ENCODE peak calls at places on chromosomes 5 and 9, in six cellular contexts. One of them, this sample, is unnamed.

GRCh38 chr9:89519393-89519805 is 21.5 kb upstream of the SEMA4D start:
- DNase-seq in Calu3: peak
- DNase-seq in HTR-8/SVneo: peak
- DNase-seq in naive thymus-derived CD4-positive, alpha-beta T cell: no peak
- DNase-seq in stimulated activated CD4-positive, alpha-beta T cell treated with anti-CD3 and anti-CD28 coated beads, Interleukin-4, amount 100 ng/mL, for 48 hours: no peak
- DNase-seq in iPS DF 6.9: no peak
- DNase-seq in this sample: peak

GRCh38 chr5:157827429-157827828 is 31.5 kb downstream of the CLINT1 start:
- DNase-seq in HTR-8/SVneo: no peak
- DNase-seq in stimulated activated CD4-positive, alpha-beta T cell treated with anti-CD3 and anti-CD28 coated beads, Interleukin-4, amount 100 ng/mL, for 48 hours: no peak
- DNase-seq in Calu3: no peak
- DNase-seq in naive thymus-derived CD4-positive, alpha-beta T cell: no peak
- DNase-seq in iPS DF 6.9: no peak
- DNase-seq in this sample: peak

GRCh38 chr5:178353461-178353860 is 120.9 kb upstream of the PHYKPL start:
- DNase-seq in naive thymus-derived CD4-positive, alpha-beta T cell: no peak
- DNase-seq in Calu3: no peak
- DNase-seq in iPS DF 6.9: no peak
- DNase-seq in HTR-8/SVneo: no peak
- DNase-seq in stimulated activated CD4-positive, alpha-beta T cell treated with anti-CD3 and anti-CD28 coated beads, Interleukin-4, amount 100 ng/mL, for 48 hours: no peak
- DNase-seq in this sample: no peak

GRCh38 chr9:123089040-123089439 is 55.6 kb downstream of the GPR21 start:
- DNase-seq in iPS DF 6.9: no peak
- DNase-seq in naive thymus-derived CD4-positive, alpha-beta T cell: no peak
- DNase-seq in Calu3: no peak
- DNase-seq in HTR-8/SVneo: no peak
- DNase-seq in stimulated activated CD4-positive, alpha-beta T cell treated with anti-CD3 and anti-CD28 coated beads, Interleukin-4, amount 100 ng/mL, for 48 hours: no peak
- DNase-seq in this sample: no peak

GRCh38 chr9:87519415-87519989 is 21.8 kb downstream of the DAPK1 start:
- DNase-seq in Calu3: no peak
- DNase-seq in HTR-8/SVneo: no peak
- DNase-seq in iPS DF 6.9: no peak
- DNase-seq in stimulated activated CD4-positive, alpha-beta T cell treated with anti-CD3 and anti-CD28 coated beads, Interleukin-4, amount 100 ng/mL, for 48 hours: no peak
- DNase-seq in naive thymus-derived CD4-positive, alpha-beta T cell: no peak
- DNase-seq in this sample: no peak

GRCh38 chr5:177309351-177310191 is 2.1 kb downstream of the MXD3 start:
- DNase-seq in HTR-8/SVneo: peak
- DNase-seq in stimulated activated CD4-positive, alpha-beta T cell treated with anti-CD3 and anti-CD28 coated beads, Interleukin-4, amount 100 ng/mL, for 48 hours: peak
- DNase-seq in Calu3: peak
- DNase-seq in iPS DF 6.9: no peak
- DNase-seq in naive thymus-derived CD4-positive, alpha-beta T cell: peak
- DNase-seq in this sample: peak

GRCh38 chr9:97703437-97704326 is 6.5 kb upstream of the XPA start:
- DNase-seq in stimulated activated CD4-positive, alpha-beta T cell treated with anti-CD3 and anti-CD28 coated beads, Interleukin-4, amount 100 ng/mL, for 48 hours: no peak
- DNase-seq in Calu3: peak
- DNase-seq in naive thymus-derived CD4-positive, alpha-beta T cell: no peak
- DNase-seq in HTR-8/SVneo: peak
- DNase-seq in iPS DF 6.9: no peak
- DNase-seq in this sample: peak

GRCh38 chr9:112655633-112656032 is 62.3 kb downstream of the INIP start:
- DNase-seq in iPS DF 6.9: no peak
- DNase-seq in stimulated activated CD4-positive, alpha-beta T cell treated with anti-CD3 and anti-CD28 coated beads, Interleukin-4, amount 100 ng/mL, for 48 hours: no peak
- DNase-seq in Calu3: no peak
- DNase-seq in naive thymus-derived CD4-positive, alpha-beta T cell: no peak
- DNase-seq in HTR-8/SVneo: no peak
- DNase-seq in this sample: no peak

GRCh38 chr9:96052703-96053102 is 177.2 kb downstream of the ERCC6L2 start:
- DNase-seq in Calu3: no peak
- DNase-seq in naive thymus-derived CD4-positive, alpha-beta T cell: no peak
- DNase-seq in HTR-8/SVneo: no peak
- DNase-seq in stimulated activated CD4-positive, alpha-beta T cell treated with anti-CD3 and anti-CD28 coated beads, Interleukin-4, amount 100 ng/mL, for 48 hours: no peak
- DNase-seq in iPS DF 6.9: no peak
- DNase-seq in this sample: no peak

GRCh38 chr5:144121577-144121976 is 48.9 kb downstream of the YIPF5 start:
- DNase-seq in naive thymus-derived CD4-positive, alpha-beta T cell: no peak
- DNase-seq in HTR-8/SVneo: no peak
- DNase-seq in Calu3: no peak
- DNase-seq in stimulated activated CD4-positive, alpha-beta T cell treated with anti-CD3 and anti-CD28 coated beads, Interleukin-4, amount 100 ng/mL, for 48 hours: no peak
- DNase-seq in iPS DF 6.9: no peak
- DNase-seq in this sample: peak

GRCh38 chr9:7510209-7510608 is 289.4 kb downstream of the DMAC1 start:
- DNase-seq in stimulated activated CD4-positive, alpha-beta T cell treated with anti-CD3 and anti-CD28 coated beads, Interleukin-4, amount 100 ng/mL, for 48 hours: no peak
- DNase-seq in Calu3: no peak
- DNase-seq in iPS DF 6.9: no peak
- DNase-seq in naive thymus-derived CD4-positive, alpha-beta T cell: no peak
- DNase-seq in HTR-8/SVneo: no peak
- DNase-seq in this sample: no peak

GRCh38 chr9:38419216-38419615 is 5.0 kb downstream of the IGFBPL1 start:
- DNase-seq in stimulated activated CD4-positive, alpha-beta T cell treated with anti-CD3 and anti-CD28 coated beads, Interleukin-4, amount 100 ng/mL, for 48 hours: no peak
- DNase-seq in HTR-8/SVneo: no peak
- DNase-seq in naive thymus-derived CD4-positive, alpha-beta T cell: no peak
- DNase-seq in Calu3: no peak
- DNase-seq in iPS DF 6.9: no peak
- DNase-seq in this sample: no peak

GRCh38 chr9:111743275-111743674 is 51.5 kb downstream of the SHOC1 start:
- DNase-seq in stimulated activated CD4-positive, alpha-beta T cell treated with anti-CD3 and anti-CD28 coated beads, Interleukin-4, amount 100 ng/mL, for 48 hours: peak
- DNase-seq in naive thymus-derived CD4-positive, alpha-beta T cell: no peak
- DNase-seq in Calu3: peak
- DNase-seq in iPS DF 6.9: no peak
- DNase-seq in HTR-8/SVneo: peak
- DNase-seq in this sample: no peak

GRCh38 chr9:128242828-128243485 is 32.9 kb downstream of the GOLGA2 start:
- DNase-seq in Calu3: no peak
- DNase-seq in stimulated activated CD4-positive, alpha-beta T cell treated with anti-CD3 and anti-CD28 coated beads, Interleukin-4, amount 100 ng/mL, for 48 hours: no peak
- DNase-seq in naive thymus-derived CD4-positive, alpha-beta T cell: no peak
- DNase-seq in iPS DF 6.9: no peak
- DNase-seq in HTR-8/SVneo: no peak
- DNase-seq in this sample: no peak

GRCh38 chr9:112233769-112234168 is 58.7 kb upstream of the SUSD1 start:
- DNase-seq in naive thymus-derived CD4-positive, alpha-beta T cell: no peak
- DNase-seq in Calu3: no peak
- DNase-seq in stimulated activated CD4-positive, alpha-beta T cell treated with anti-CD3 and anti-CD28 coated beads, Interleukin-4, amount 100 ng/mL, for 48 hours: no peak
- DNase-seq in HTR-8/SVneo: no peak
- DNase-seq in iPS DF 6.9: no peak
- DNase-seq in this sample: no peak

GRCh38 chr5:96434201-96434645 is 1.2 kb upstream of the PCSK1 start:
- DNase-seq in Calu3: peak
- DNase-seq in iPS DF 6.9: peak
- DNase-seq in HTR-8/SVneo: peak
- DNase-seq in stimulated activated CD4-positive, alpha-beta T cell treated with anti-CD3 and anti-CD28 coated beads, Interleukin-4, amount 100 ng/mL, for 48 hours: peak
- DNase-seq in naive thymus-derived CD4-positive, alpha-beta T cell: peak
- DNase-seq in this sample: peak

GRCh38 chr9:70421272-70422180 is 7.1 kb upstream of the KLF9 start:
- DNase-seq in stimulated activated CD4-positive, alpha-beta T cell treated with anti-CD3 and anti-CD28 coated beads, Interleukin-4, amount 100 ng/mL, for 48 hours: no peak
- DNase-seq in Calu3: no peak
- DNase-seq in HTR-8/SVneo: no peak
- DNase-seq in naive thymus-derived CD4-positive, alpha-beta T cell: peak
- DNase-seq in iPS DF 6.9: no peak
- DNase-seq in this sample: peak

GRCh38 chr5:83148370-83148769 is 71.0 kb downstream of the XRCC4 start:
- DNase-seq in HTR-8/SVneo: no peak
- DNase-seq in iPS DF 6.9: no peak
- DNase-seq in Calu3: no peak
- DNase-seq in stimulated activated CD4-positive, alpha-beta T cell treated with anti-CD3 and anti-CD28 coated beads, Interleukin-4, amount 100 ng/mL, for 48 hours: no peak
- DNase-seq in naive thymus-derived CD4-positive, alpha-beta T cell: no peak
- DNase-seq in this sample: no peak

GRCh38 chr9:91842358-91842757 is 107.7 kb downstream of the ROR2 start:
- DNase-seq in Calu3: no peak
- DNase-seq in HTR-8/SVneo: no peak
- DNase-seq in naive thymus-derived CD4-positive, alpha-beta T cell: no peak
- DNase-seq in stimulated activated CD4-positive, alpha-beta T cell treated with anti-CD3 and anti-CD28 coated beads, Interleukin-4, amount 100 ng/mL, for 48 hours: no peak
- DNase-seq in iPS DF 6.9: no peak
- DNase-seq in this sample: no peak

GRCh38 chr5:92370032-92370431 is 986.9 kb upstream of the ARRDC3 start:
- DNase-seq in Calu3: no peak
- DNase-seq in naive thymus-derived CD4-positive, alpha-beta T cell: no peak
- DNase-seq in HTR-8/SVneo: no peak
- DNase-seq in stimulated activated CD4-positive, alpha-beta T cell treated with anti-CD3 and anti-CD28 coated beads, Interleukin-4, amount 100 ng/mL, for 48 hours: no peak
- DNase-seq in iPS DF 6.9: no peak
- DNase-seq in this sample: no peak

GRCh38 chr9:130433168-130433946 is 11.4 kb upstream of the ASS1 start:
- DNase-seq in Calu3: peak
- DNase-seq in HTR-8/SVneo: no peak
- DNase-seq in iPS DF 6.9: no peak
- DNase-seq in naive thymus-derived CD4-positive, alpha-beta T cell: no peak
- DNase-seq in stimulated activated CD4-positive, alpha-beta T cell treated with anti-CD3 and anti-CD28 coated beads, Interleukin-4, amount 100 ng/mL, for 48 hours: peak
- DNase-seq in this sample: no peak

GRCh38 chr5:43121565-43122484 is 1.1 kb downstream of the ZNF131 start:
- DNase-seq in stimulated activated CD4-positive, alpha-beta T cell treated with anti-CD3 and anti-CD28 coated beads, Interleukin-4, amount 100 ng/mL, for 48 hours: no peak
- DNase-seq in naive thymus-derived CD4-positive, alpha-beta T cell: no peak
- DNase-seq in HTR-8/SVneo: peak
- DNase-seq in iPS DF 6.9: no peak
- DNase-seq in Calu3: peak
- DNase-seq in this sample: peak

GRCh38 chr9:88303785-88304495 is 84.3 kb upstream of the SPIN1 start:
- DNase-seq in iPS DF 6.9: no peak
- DNase-seq in Calu3: no peak
- DNase-seq in naive thymus-derived CD4-positive, alpha-beta T cell: no peak
- DNase-seq in stimulated activated CD4-positive, alpha-beta T cell treated with anti-CD3 and anti-CD28 coated beads, Interleukin-4, amount 100 ng/mL, for 48 hours: no peak
- DNase-seq in HTR-8/SVneo: no peak
- DNase-seq in this sample: no peak

GRCh38 chr5:62362701-62363100 is 41.0 kb downstream of the DIMT1 start:
- DNase-seq in Calu3: no peak
- DNase-seq in naive thymus-derived CD4-positive, alpha-beta T cell: no peak
- DNase-seq in iPS DF 6.9: no peak
- DNase-seq in HTR-8/SVneo: no peak
- DNase-seq in stimulated activated CD4-positive, alpha-beta T cell treated with anti-CD3 and anti-CD28 coated beads, Interleukin-4, amount 100 ng/mL, for 48 hours: no peak
- DNase-seq in this sample: no peak

GRCh38 chr9:95491543-95492330 is 25.0 kb downstream of the PTCH1 start:
- DNase-seq in stimulated activated CD4-positive, alpha-beta T cell treated with anti-CD3 and anti-CD28 coated beads, Interleukin-4, amount 100 ng/mL, for 48 hours: no peak
- DNase-seq in naive thymus-derived CD4-positive, alpha-beta T cell: peak
- DNase-seq in iPS DF 6.9: no peak
- DNase-seq in Calu3: no peak
- DNase-seq in HTR-8/SVneo: no peak
- DNase-seq in this sample: no peak

This sample was measured in dermis microvascular lymphatic vessel endothelial cell.